ENCODE peak calls at places on chromosomes 11 and 22, in four cellular contexts. One of them, this sample, is unnamed. For H3K27me3, the result is how much of the 10 kb centered on the place peaks cover.

GRCh38 chr11:134792044-134792443 is 380.0 kb upstream of the B3GAT1 start:
- DNase-seq in mammary epithelial cell: no peak
- DNase-seq in DND-41: no peak
- DNase-seq in neural progenitor cell: no peak
- DNase-seq in this sample: no peak

GRCh38 chr11:88208742-88209141 is 33.5 kb upstream of the RAB38 start:
- DNase-seq in neural progenitor cell: no peak
- DNase-seq in DND-41: no peak
- DNase-seq in mammary epithelial cell: peak
- DNase-seq in this sample: no peak

GRCh38 chr11:81725691-81726090 is 1008.0 kb downstream of the FAM181B start:
- DNase-seq in mammary epithelial cell: peak
- DNase-seq in neural progenitor cell: no peak
- DNase-seq in DND-41: no peak
- DNase-seq in this sample: no peak

GRCh38 chr22:35219012-35219411 is 38.3 kb upstream of the HMGXB4 start:
- DNase-seq in mammary epithelial cell: peak
- DNase-seq in DND-41: no peak
- DNase-seq in neural progenitor cell: no peak
- DNase-seq in this sample: no peak

GRCh38 chr11:30984442-30984816 is 385.1 kb downstream of the DCDC1 start:
- DNase-seq in mammary epithelial cell: peak
- DNase-seq in neural progenitor cell: no peak
- DNase-seq in DND-41: no peak
- DNase-seq in this sample: no peak

GRCh38 chr11:71145988-71146824 is 106.2 kb downstream of the SHANK2 start:
- DNase-seq in neural progenitor cell: no peak
- DNase-seq in mammary epithelial cell: no peak
- DNase-seq in DND-41: no peak
- DNase-seq in this sample: no peak

GRCh38 chr22:22836635-22837034 is 51.0 kb upstream of the IGLL5 start:
- DNase-seq in mammary epithelial cell: peak
- DNase-seq in neural progenitor cell: no peak
- DNase-seq in DND-41: no peak
- DNase-seq in this sample: no peak

GRCh38 chr11:2912498-2912897 is 16.7 kb downstream of the PHLDA2 start:
- DNase-seq in mammary epithelial cell: peak
- DNase-seq in neural progenitor cell: no peak
- DNase-seq in DND-41: no peak
- DNase-seq in this sample: no peak

GRCh38 chr22:36350751-36351594 is 36.8 kb downstream of the MYH9 start:
- DNase-seq in DND-41: no peak
- DNase-seq in neural progenitor cell: no peak
- DNase-seq in mammary epithelial cell: peak
- DNase-seq in this sample: no peak

GRCh38 chr11:86919557-86920210 is 35.5 kb downstream of the FZD4 start:
- DNase-seq in DND-41: peak
- DNase-seq in mammary epithelial cell: peak
- DNase-seq in neural progenitor cell: peak
- DNase-seq in this sample: peak

GRCh38 chr22:37588540-37589215 is 8.8 kb upstream of the LGALS2 start:
- DNase-seq in DND-41: no peak
- DNase-seq in neural progenitor cell: no peak
- DNase-seq in mammary epithelial cell: no peak
- DNase-seq in this sample: no peak

GRCh38 chr11:47259178-47259977 is 1.6 kb downstream of the NR1H3 start:
- DNase-seq in neural progenitor cell: peak
- DNase-seq in DND-41: peak
- DNase-seq in mammary epithelial cell: no peak
- DNase-seq in this sample: peak

GRCh38 chr11:91846664-91847063 is 378.0 kb upstream of the FAT3 start:
- DNase-seq in mammary epithelial cell: no peak
- DNase-seq in neural progenitor cell: no peak
- DNase-seq in DND-41: no peak
- DNase-seq in this sample: no peak

GRCh38 chr22:41943661-41944209 is 3.2 kb downstream of the CENPM start:
- DNase-seq in mammary epithelial cell: no peak
- DNase-seq in DND-41: no peak
- DNase-seq in neural progenitor cell: no peak
- DNase-seq in this sample: no peak

GRCh38 chr11:17716807-17717206 is 2.6 kb upstream of the MYOD1 start:
- DNase-seq in DND-41: no peak
- DNase-seq in neural progenitor cell: no peak
- DNase-seq in mammary epithelial cell: no peak
- DNase-seq in this sample: no peak
- H3K27me3 ChIP-seq in DND-41: under half
- H3K27me3 ChIP-seq in neural progenitor cell: half or more
- H3K27me3 ChIP-seq in mammary epithelial cell: under half
- H3K27me3 ChIP-seq in this sample: under half

GRCh38 chr11:15692739-15693138 is 578.0 kb downstream of the INSC start:
- DNase-seq in neural progenitor cell: no peak
- DNase-seq in mammary epithelial cell: peak
- DNase-seq in DND-41: no peak
- DNase-seq in this sample: no peak

GRCh38 chr11:15695096-15695721 is 580.5 kb downstream of the INSC start:
- DNase-seq in mammary epithelial cell: no peak
- DNase-seq in DND-41: no peak
- DNase-seq in neural progenitor cell: no peak
- DNase-seq in this sample: no peak

GRCh38 chr11:15687342-15687741 is 572.6 kb downstream of the INSC start:
- DNase-seq in mammary epithelial cell: peak
- DNase-seq in neural progenitor cell: no peak
- DNase-seq in DND-41: no peak
- DNase-seq in this sample: no peak

GRCh38 chr11:15688351-15688792 is 573.6 kb downstream of the INSC start:
- DNase-seq in neural progenitor cell: no peak
- DNase-seq in DND-41: no peak
- DNase-seq in mammary epithelial cell: peak
- DNase-seq in this sample: no peak

GRCh38 chr11:15690326-15690725 is 575.6 kb downstream of the INSC start:
- DNase-seq in neural progenitor cell: no peak
- DNase-seq in mammary epithelial cell: no peak
- DNase-seq in DND-41: no peak
- DNase-seq in this sample: no peak
- H2AFZ ChIP-seq in neural progenitor cell: peak
- H2AFZ ChIP-seq in mammary epithelial cell: no peak
- H2AFZ ChIP-seq in DND-41: no peak
- H2AFZ ChIP-seq in this sample: no peak

GRCh38 chr11:117037279-117037951 is 60.8 kb downstream of the SIK3 start:
- DNase-seq in DND-41: peak
- DNase-seq in neural progenitor cell: no peak
- DNase-seq in mammary epithelial cell: peak
- DNase-seq in this sample: no peak

GRCh38 chr11:117037952-117038350 is 60.3 kb downstream of the SIK3 start:
- DNase-seq in mammary epithelial cell: no peak
- DNase-seq in DND-41: no peak
- DNase-seq in neural progenitor cell: no peak
- DNase-seq in this sample: no peak

GRCh38 chr11:117039270-117039669 is 59.0 kb downstream of the SIK3 start:
- DNase-seq in DND-41: no peak
- DNase-seq in mammary epithelial cell: no peak
- DNase-seq in neural progenitor cell: no peak
- DNase-seq in this sample: no peak

GRCh38 chr11:117039897-117040296 is 58.3 kb downstream of the SIK3 start:
- DNase-seq in DND-41: no peak
- DNase-seq in mammary epithelial cell: peak
- DNase-seq in neural progenitor cell: no peak
- DNase-seq in this sample: no peak

GRCh38 chr11:117034901-117035300 is 63.3 kb downstream of the SIK3 start:
- DNase-seq in DND-41: no peak
- DNase-seq in neural progenitor cell: no peak
- DNase-seq in mammary epithelial cell: no peak
- DNase-seq in this sample: no peak
- H3K4me2 ChIP-seq in DND-41: no peak
- H3K4me2 ChIP-seq in neural progenitor cell: no peak
- H3K4me2 ChIP-seq in mammary epithelial cell: no peak
- H3K4me2 ChIP-seq in this sample: no peak

GRCh38 chr11:61752925-61753551 is 602 bp downstream of the MYRF start:
- DNase-seq in mammary epithelial cell: no peak
- DNase-seq in neural progenitor cell: no peak
- DNase-seq in DND-41: no peak
- DNase-seq in this sample: no peak
- H3K27me3 ChIP-seq in mammary epithelial cell: under half
- H3K27me3 ChIP-seq in neural progenitor cell: under half
- H3K27me3 ChIP-seq in DND-41: under half
- H3K27me3 ChIP-seq in this sample: half or more

GRCh38 chr11:8872017-8872416 is 39.0 kb upstream of the AKIP1 start:
- DNase-seq in mammary epithelial cell: no peak
- DNase-seq in neural progenitor cell: no peak
- DNase-seq in DND-41: no peak
- DNase-seq in this sample: no peak
- H2AFZ ChIP-seq in mammary epithelial cell: no peak
- H2AFZ ChIP-seq in neural progenitor cell: no peak
- H2AFZ ChIP-seq in DND-41: no peak
- H2AFZ ChIP-seq in this sample: no peak